ENCODE peak calls at places on chromosomes 2 and 18, in four cellular contexts. One of them, this sample, is unnamed. For H3K36me3, the result is how much of the 10 kb centered on the place peaks cover.

GRCh38 chr18:23391156-23391555 is 61.9 kb upstream of the RIOK3 start:
- DNase-seq in HCT116: no peak
- DNase-seq in uterus: no peak
- DNase-seq in ovary: no peak
- DNase-seq in this sample: no peak

GRCh38 chr2:236568068-236568921 is 1.3 kb upstream of the ACKR3 start:
- DNase-seq in HCT116: no peak
- DNase-seq in ovary: peak
- DNase-seq in uterus: peak
- DNase-seq in this sample: peak

GRCh38 chr2:102368461-102369109 is 13.0 kb downstream of the IL18R1 start:
- DNase-seq in HCT116: no peak
- DNase-seq in uterus: no peak
- DNase-seq in ovary: no peak
- DNase-seq in this sample: no peak

GRCh38 chr2:118371500-118371899 is 283.2 kb downstream of the INSIG2 start:
- DNase-seq in HCT116: peak
- DNase-seq in uterus: no peak
- DNase-seq in ovary: no peak
- DNase-seq in this sample: no peak

GRCh38 chr2:15557947-15558346 is 3.2 kb downstream of the NBAS start:
- DNase-seq in uterus: no peak
- DNase-seq in ovary: no peak
- DNase-seq in HCT116: no peak
- DNase-seq in this sample: no peak

GRCh38 chr2:74031203-74031602 is 46.5 kb downstream of the TET3 start:
- DNase-seq in uterus: no peak
- DNase-seq in HCT116: no peak
- DNase-seq in ovary: no peak
- DNase-seq in this sample: no peak

GRCh38 chr2:38948995-38949394 is 59.3 kb downstream of the ARHGEF33 start:
- DNase-seq in HCT116: no peak
- DNase-seq in ovary: no peak
- DNase-seq in uterus: no peak
- DNase-seq in this sample: no peak

GRCh38 chr18:41809652-41810051 is 145.4 kb upstream of the PIK3C3 start:
- DNase-seq in HCT116: no peak
- DNase-seq in uterus: no peak
- DNase-seq in ovary: no peak
- DNase-seq in this sample: no peak

GRCh38 chr18:13464432-13465125 is 246.0 kb downstream of the LDLRAD4 start:
- DNase-seq in ovary: no peak
- DNase-seq in uterus: no peak
- DNase-seq in HCT116: no peak
- DNase-seq in this sample: peak

GRCh38 chr2:45224321-45224995 is 215.2 kb upstream of the SIX2 start:
- DNase-seq in HCT116: no peak
- DNase-seq in uterus: no peak
- DNase-seq in ovary: no peak
- DNase-seq in this sample: no peak

GRCh38 chr2:34266908-34267697 is 668.0 kb upstream of the FAM98A start:
- DNase-seq in ovary: no peak
- DNase-seq in uterus: no peak
- DNase-seq in HCT116: no peak
- DNase-seq in this sample: no peak

GRCh38 chr2:118940486-118941120 is 1.4 kb upstream of the MARCO start:
- DNase-seq in HCT116: no peak
- DNase-seq in ovary: no peak
- DNase-seq in uterus: no peak
- DNase-seq in this sample: no peak

GRCh38 chr2:30958571-30959220 is 151.4 kb upstream of the CAPN13 start:
- DNase-seq in HCT116: no peak
- DNase-seq in uterus: no peak
- DNase-seq in ovary: no peak
- DNase-seq in this sample: no peak

GRCh38 chr2:128438091-128438490 is 119.4 kb upstream of the HS6ST1 start:
- DNase-seq in HCT116: no peak
- DNase-seq in uterus: peak
- DNase-seq in ovary: no peak
- DNase-seq in this sample: peak

DNA sequence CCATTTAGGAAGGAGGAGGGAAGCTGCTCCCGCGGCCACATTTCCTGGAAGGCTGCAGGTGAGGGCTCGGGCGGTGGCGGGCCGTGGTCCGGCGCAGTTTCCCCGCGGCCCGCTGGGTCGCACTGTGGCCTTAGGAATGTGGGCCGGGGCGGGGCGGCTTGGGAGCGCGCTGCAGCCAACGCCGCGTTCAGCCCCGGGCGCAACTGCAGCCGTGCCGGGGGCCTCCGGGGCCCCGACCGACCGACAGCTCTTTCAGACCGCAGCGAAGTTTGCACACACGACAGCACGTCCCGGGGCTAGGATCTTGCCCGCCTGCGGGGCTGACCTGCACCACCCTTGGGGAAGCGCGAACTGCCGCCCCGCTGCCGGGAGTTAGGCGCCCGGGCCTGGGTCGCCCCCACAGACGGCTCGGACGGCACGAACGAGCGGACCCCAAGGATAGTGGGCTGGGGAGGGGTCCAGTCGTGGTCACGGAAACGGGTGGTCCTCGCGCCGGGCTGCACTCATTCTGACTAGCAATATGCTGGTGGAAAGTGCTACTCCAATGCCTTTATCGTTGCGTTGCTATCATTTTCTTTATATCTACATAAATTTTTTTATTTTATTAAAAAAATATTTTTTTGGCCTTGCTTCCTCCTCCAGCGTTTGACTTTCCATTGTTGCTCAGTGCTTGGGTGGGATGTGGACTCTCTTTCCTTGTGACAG is 70.0 kb upstream of the DLX2 start:
- DNase-seq in uterus: peak
- DNase-seq in HCT116: peak
- DNase-seq in ovary: peak
- DNase-seq in this sample: peak
- H3K4me3 ChIP-seq in uterus: peak
- H3K4me3 ChIP-seq in HCT116: peak
- H3K4me3 ChIP-seq in ovary: peak
- H3K4me3 ChIP-seq in this sample: peak

GRCh38 chr2:54969940-54970338 is 80.3 kb downstream of the RTN4 start:
- DNase-seq in HCT116: no peak
- DNase-seq in ovary: no peak
- DNase-seq in uterus: no peak
- DNase-seq in this sample: no peak

GRCh38 chr2:54969295-54969939 is 80.8 kb downstream of the RTN4 start:
- DNase-seq in ovary: no peak
- DNase-seq in HCT116: no peak
- DNase-seq in uterus: no peak
- DNase-seq in this sample: no peak

GRCh38 chr2:54967759-54968365 is 82.4 kb downstream of the RTN4 start:
- DNase-seq in ovary: no peak
- DNase-seq in uterus: no peak
- DNase-seq in HCT116: no peak
- DNase-seq in this sample: no peak

GRCh38 chr2:54967269-54967668 is 83.0 kb downstream of the RTN4 start:
- DNase-seq in ovary: no peak
- DNase-seq in uterus: no peak
- DNase-seq in HCT116: no peak
- DNase-seq in this sample: no peak

GRCh38 chr2:54968561-54969218 is 81.6 kb downstream of the RTN4 start:
- DNase-seq in HCT116: no peak
- DNase-seq in ovary: no peak
- DNase-seq in uterus: no peak
- DNase-seq in this sample: no peak
- TF ChIP-seq POLR2A in HCT116: no peak
- TF ChIP-seq POLR2A in ovary: no peak
- TF ChIP-seq POLR2A in uterus: no peak
- TF ChIP-seq POLR2A in this sample: no peak

DNA sequence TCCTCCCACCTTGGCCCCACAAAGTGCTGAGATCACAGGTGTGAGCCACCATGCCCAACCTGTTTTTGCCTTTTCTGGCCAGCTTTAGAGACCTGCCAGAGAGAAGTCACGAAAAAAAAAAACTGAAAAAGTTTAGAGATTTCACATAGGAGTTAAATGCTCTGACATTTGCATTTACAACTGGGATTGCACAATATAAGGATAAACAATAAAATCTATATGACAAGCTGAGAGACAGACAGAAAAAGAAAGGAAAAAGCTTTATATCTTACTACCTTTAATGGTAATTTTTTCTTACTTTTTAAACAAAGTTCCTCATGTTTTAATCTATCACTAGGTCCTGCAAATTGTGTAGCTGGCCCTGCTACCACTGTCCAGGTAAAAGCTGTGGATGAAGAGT is 466.5 kb downstream of the TXNL1 start:
- DNase-seq in HCT116: no peak
- DNase-seq in ovary: no peak
- DNase-seq in uterus: no peak
- DNase-seq in this sample: no peak
- H3K36me3 ChIP-seq in HCT116: under half
- H3K36me3 ChIP-seq in ovary: under half
- H3K36me3 ChIP-seq in uterus: under half
- H3K36me3 ChIP-seq in this sample: under half

GRCh38 chr18:49055787-49056186 is 105.0 kb upstream of the SMAD7 start:
- DNase-seq in HCT116: no peak
- DNase-seq in ovary: no peak
- DNase-seq in uterus: peak
- DNase-seq in this sample: peak
- H3K4me3 ChIP-seq in HCT116: no peak
- H3K4me3 ChIP-seq in ovary: no peak
- H3K4me3 ChIP-seq in uterus: no peak
- H3K4me3 ChIP-seq in this sample: no peak

GRCh38 chr18:2304378-2305175 is 266.7 kb downstream of the METTL4 start:
- DNase-seq in HCT116: no peak
- DNase-seq in uterus: no peak
- DNase-seq in ovary: no peak
- DNase-seq in this sample: no peak

GRCh38 chr18:2301316-2301715 is 270.0 kb downstream of the METTL4 start:
- DNase-seq in HCT116: no peak
- DNase-seq in uterus: no peak
- DNase-seq in ovary: no peak
- DNase-seq in this sample: no peak

GRCh38 chr18:2302012-2302411 is 269.3 kb downstream of the METTL4 start:
- DNase-seq in uterus: no peak
- DNase-seq in HCT116: no peak
- DNase-seq in ovary: no peak
- DNase-seq in this sample: no peak

GRCh38 chr18:2303517-2304238 is 267.6 kb downstream of the METTL4 start:
- DNase-seq in uterus: no peak
- DNase-seq in HCT116: no peak
- DNase-seq in ovary: no peak
- DNase-seq in this sample: no peak

DNA sequence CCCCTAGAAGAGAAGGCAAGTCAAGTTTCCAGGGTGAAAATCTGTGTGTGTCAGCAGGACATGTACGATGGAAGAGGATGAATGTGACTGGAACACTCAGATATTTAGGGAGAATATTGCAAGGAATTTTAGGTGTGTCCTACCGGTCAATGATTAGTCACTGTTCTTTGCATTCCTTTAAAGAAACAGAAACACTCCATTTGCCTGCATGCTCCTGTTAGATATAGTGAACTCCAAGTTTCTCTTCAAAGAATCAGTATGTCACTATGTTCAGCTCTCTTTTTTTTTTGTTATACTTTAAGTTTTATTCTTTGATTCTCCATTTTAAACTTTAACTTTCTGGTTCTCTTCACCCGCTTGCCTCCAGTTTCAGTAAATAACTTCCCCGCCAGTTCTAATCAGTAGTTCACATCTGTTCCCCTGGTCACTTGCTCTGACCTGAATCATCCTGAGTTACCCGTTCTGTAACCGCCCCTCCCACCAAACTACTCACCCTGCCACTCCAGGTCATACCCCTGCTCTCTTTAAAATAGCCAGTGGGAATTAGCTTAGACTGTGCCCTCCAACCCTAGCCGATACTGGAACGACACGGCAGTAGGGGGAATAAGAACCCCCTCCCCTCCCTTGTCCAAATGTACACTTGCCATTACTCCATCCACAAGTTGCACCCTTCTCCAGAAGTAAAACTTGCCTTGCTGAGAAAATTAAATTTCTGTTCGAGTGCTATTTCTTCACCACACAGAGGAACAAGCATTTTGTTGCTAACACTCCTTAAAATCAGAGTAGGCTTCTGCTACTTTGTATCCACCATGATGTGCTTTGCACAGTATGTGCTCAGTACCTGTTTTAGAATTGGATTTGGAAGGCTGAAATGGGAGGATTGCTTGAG is 268.4 kb downstream of the METTL4 start:
- DNase-seq in ovary: no peak
- DNase-seq in uterus: no peak
- DNase-seq in HCT116: peak
- DNase-seq in this sample: no peak
- TF ChIP-seq POLR2A in ovary: no peak
- TF ChIP-seq POLR2A in uterus: no peak
- TF ChIP-seq POLR2A in HCT116: no peak
- TF ChIP-seq POLR2A in this sample: no peak

GRCh38 chr2:224948859-224949258 is 93.4 kb downstream of the DOCK10 start:
- DNase-seq in ovary: no peak
- DNase-seq in uterus: no peak
- DNase-seq in HCT116: no peak
- DNase-seq in this sample: no peak
- H3K36me3 ChIP-seq in ovary: under half
- H3K36me3 ChIP-seq in uterus: under half
- H3K36me3 ChIP-seq in HCT116: under half
- H3K36me3 ChIP-seq in this sample: under half

DNA sequence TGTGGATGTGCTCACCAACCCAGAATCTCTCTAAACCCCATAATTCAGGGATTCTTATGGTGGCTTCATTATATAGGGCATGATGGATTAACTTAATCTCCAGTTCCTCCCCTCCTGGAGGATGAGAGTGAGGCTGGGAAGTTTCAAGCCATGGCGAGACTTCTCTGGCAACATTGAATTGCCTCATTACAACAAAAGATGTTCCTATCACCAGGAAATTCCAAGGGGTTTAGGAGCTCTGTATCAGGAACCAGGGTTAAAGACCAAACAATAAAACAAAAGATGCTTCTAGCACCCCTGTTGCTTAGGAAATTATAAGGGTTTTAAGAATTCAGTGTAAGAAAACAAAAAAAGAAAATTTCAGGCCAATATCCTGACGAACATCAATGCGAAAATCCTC is 100.1 kb downstream of the NAB1 start:
- DNase-seq in uterus: no peak
- DNase-seq in HCT116: no peak
- DNase-seq in ovary: no peak
- DNase-seq in this sample: no peak
- H3K4me3 ChIP-seq in uterus: no peak
- H3K4me3 ChIP-seq in HCT116: no peak
- H3K4me3 ChIP-seq in ovary: no peak
- H3K4me3 ChIP-seq in this sample: no peak